ENCODE peak calls at places on chromosomes 3 and 15, in four cellular contexts. One of them, this sample, is unnamed.

GRCh38 chr15:44286814-44287555 is 1.5 kb upstream of the GOLM2 start:
- DNase-seq in NCI-H1694: no peak
- DNase-seq in activated naive CD4-positive, alpha-beta T cell treated with anti-CD3 and anti-CD28 coated beads for 36 hours: no peak
- DNase-seq in RWPE2: no peak
- DNase-seq in this sample: no peak

GRCh38 chr3:27657404-27657803 is 64.7 kb downstream of the EOMES start:
- DNase-seq in RWPE2: no peak
- DNase-seq in NCI-H1694: no peak
- DNase-seq in activated naive CD4-positive, alpha-beta T cell treated with anti-CD3 and anti-CD28 coated beads for 36 hours: no peak
- DNase-seq in this sample: no peak

GRCh38 chr3:134252766-134253165 is 2.1 kb upstream of the RYK start:
- DNase-seq in NCI-H1694: no peak
- DNase-seq in activated naive CD4-positive, alpha-beta T cell treated with anti-CD3 and anti-CD28 coated beads for 36 hours: no peak
- DNase-seq in RWPE2: no peak
- DNase-seq in this sample: no peak

GRCh38 chr3:11434017-11434526 is 161.9 kb downstream of the ATG7 start:
- DNase-seq in RWPE2: no peak
- DNase-seq in NCI-H1694: no peak
- DNase-seq in activated naive CD4-positive, alpha-beta T cell treated with anti-CD3 and anti-CD28 coated beads for 36 hours: no peak
- DNase-seq in this sample: no peak

GRCh38 chr3:45153658-45154437 is 7.7 kb upstream of the CDCP1 start:
- DNase-seq in activated naive CD4-positive, alpha-beta T cell treated with anti-CD3 and anti-CD28 coated beads for 36 hours: no peak
- DNase-seq in NCI-H1694: no peak
- DNase-seq in RWPE2: no peak
- DNase-seq in this sample: no peak

GRCh38 chr15:85411992-85412538 is 31.7 kb downstream of the AKAP13 start:
- DNase-seq in NCI-H1694: no peak
- DNase-seq in activated naive CD4-positive, alpha-beta T cell treated with anti-CD3 and anti-CD28 coated beads for 36 hours: no peak
- DNase-seq in RWPE2: no peak
- DNase-seq in this sample: no peak

GRCh38 chr15:101442272-101442671 is 47.2 kb downstream of the PCSK6 start:
- DNase-seq in activated naive CD4-positive, alpha-beta T cell treated with anti-CD3 and anti-CD28 coated beads for 36 hours: no peak
- DNase-seq in NCI-H1694: no peak
- DNase-seq in RWPE2: peak; percentile 28
- DNase-seq in this sample: no peak

GRCh38 chr15:68517285-68517711 is 61.5 kb upstream of the CORO2B start:
- DNase-seq in activated naive CD4-positive, alpha-beta T cell treated with anti-CD3 and anti-CD28 coated beads for 36 hours: no peak
- DNase-seq in RWPE2: no peak
- DNase-seq in NCI-H1694: no peak
- DNase-seq in this sample: no peak

GRCh38 chr3:151384741-151385174 is at the start of gene P2RY12:
- DNase-seq in RWPE2: no peak
- DNase-seq in NCI-H1694: no peak
- DNase-seq in activated naive CD4-positive, alpha-beta T cell treated with anti-CD3 and anti-CD28 coated beads for 36 hours: no peak
- DNase-seq in this sample: no peak

GRCh38 chr3:126274735-126275734 is 82.2 kb downstream of the KLF15 start:
- DNase-seq in activated naive CD4-positive, alpha-beta T cell treated with anti-CD3 and anti-CD28 coated beads for 36 hours: no peak
- DNase-seq in RWPE2: no peak
- DNase-seq in NCI-H1694: no peak
- DNase-seq in this sample: no peak